ENCODE peak calls at places on chromosomes 1 and 21, in eight cellular contexts. One of them, this sample, is unnamed.

GRCh38 chr1:116446686-116447085 is 73.6 kb downstream of the ATP1A1 start:
- DNase-seq in pancreas: no peak
- DNase-seq in PC-3: no peak
- DNase-seq in neural progenitor cell: no peak
- DNase-seq in GM23338: no peak
- DNase-seq in Calu3: no peak
- DNase-seq in CD8-positive, alpha-beta T cell: no peak
- DNase-seq in H9: no peak
- DNase-seq in this sample: no peak

GRCh38 chr1:201530741-201531521 is 8.0 kb upstream of the NAV1 start:
- DNase-seq in H9: peak
- DNase-seq in pancreas: peak
- DNase-seq in GM23338: peak
- DNase-seq in Calu3: peak
- DNase-seq in CD8-positive, alpha-beta T cell: no peak
- DNase-seq in PC-3: peak
- DNase-seq in neural progenitor cell: peak
- DNase-seq in this sample: peak

GRCh38 chr1:27427329-27427728 is 34.9 kb downstream of the GPR3 start:
- DNase-seq in CD8-positive, alpha-beta T cell: no peak
- DNase-seq in PC-3: no peak
- DNase-seq in Calu3: no peak
- DNase-seq in H9: no peak
- DNase-seq in neural progenitor cell: no peak
- DNase-seq in pancreas: no peak
- DNase-seq in GM23338: no peak
- DNase-seq in this sample: no peak

GRCh38 chr1:211705439-211706205 is 30.2 kb upstream of the NEK2 start:
- DNase-seq in neural progenitor cell: no peak
- DNase-seq in GM23338: no peak
- DNase-seq in H9: no peak
- DNase-seq in Calu3: no peak
- DNase-seq in PC-3: peak
- DNase-seq in pancreas: no peak
- DNase-seq in CD8-positive, alpha-beta T cell: no peak
- DNase-seq in this sample: no peak

GRCh38 chr21:41678016-41678935 is 88.6 kb downstream of the RIPK4 start:
- DNase-seq in H9: no peak
- DNase-seq in Calu3: peak
- DNase-seq in neural progenitor cell: no peak
- DNase-seq in PC-3: peak
- DNase-seq in GM23338: peak
- DNase-seq in pancreas: peak
- DNase-seq in CD8-positive, alpha-beta T cell: no peak
- DNase-seq in this sample: no peak

GRCh38 chr1:64896546-64896945 is 69.8 kb downstream of the JAK1 start:
- DNase-seq in Calu3: no peak
- DNase-seq in PC-3: no peak
- DNase-seq in GM23338: no peak
- DNase-seq in H9: no peak
- DNase-seq in neural progenitor cell: no peak
- DNase-seq in CD8-positive, alpha-beta T cell: no peak
- DNase-seq in pancreas: no peak
- DNase-seq in this sample: no peak

GRCh38 chr1:103191327-103191726 is 83.0 kb upstream of the COL11A1 start:
- DNase-seq in Calu3: no peak
- DNase-seq in neural progenitor cell: no peak
- DNase-seq in GM23338: no peak
- DNase-seq in PC-3: no peak
- DNase-seq in H9: no peak
- DNase-seq in pancreas: no peak
- DNase-seq in CD8-positive, alpha-beta T cell: no peak
- DNase-seq in this sample: no peak

GRCh38 chr1:227234998-227235405 is 83.3 kb downstream of the CDC42BPA start:
- DNase-seq in Calu3: peak
- DNase-seq in pancreas: no peak
- DNase-seq in CD8-positive, alpha-beta T cell: no peak
- DNase-seq in GM23338: peak
- DNase-seq in H9: peak
- DNase-seq in neural progenitor cell: peak
- DNase-seq in PC-3: peak
- DNase-seq in this sample: peak

GRCh38 chr1:42179275-42179674 is 14.7 kb upstream of the GUCA2A start:
- DNase-seq in Calu3: no peak
- DNase-seq in GM23338: no peak
- DNase-seq in pancreas: no peak
- DNase-seq in H9: no peak
- DNase-seq in PC-3: no peak
- DNase-seq in neural progenitor cell: no peak
- DNase-seq in CD8-positive, alpha-beta T cell: no peak
- DNase-seq in this sample: no peak

GRCh38 chr1:114154146-114154962 is 685 bp upstream of the SYT6 start:
- DNase-seq in pancreas: no peak
- DNase-seq in neural progenitor cell: peak
- DNase-seq in PC-3: no peak
- DNase-seq in GM23338: peak
- DNase-seq in H9: peak
- DNase-seq in CD8-positive, alpha-beta T cell: no peak
- DNase-seq in Calu3: no peak
- DNase-seq in this sample: peak

GRCh38 chr1:54371038-54371935 is 34.9 kb downstream of the SSBP3 start:
- DNase-seq in GM23338: no peak
- DNase-seq in Calu3: peak
- DNase-seq in H9: no peak
- DNase-seq in PC-3: no peak
- DNase-seq in neural progenitor cell: no peak
- DNase-seq in CD8-positive, alpha-beta T cell: no peak
- DNase-seq in pancreas: peak
- DNase-seq in this sample: no peak

GRCh38 chr1:115783311-115783710 is 14.8 kb upstream of the CASQ2 start:
- DNase-seq in neural progenitor cell: no peak
- DNase-seq in PC-3: no peak
- DNase-seq in GM23338: no peak
- DNase-seq in pancreas: no peak
- DNase-seq in CD8-positive, alpha-beta T cell: no peak
- DNase-seq in Calu3: no peak
- DNase-seq in H9: no peak
- DNase-seq in this sample: no peak

GRCh38 chr1:231918239-231919015 is 291.8 kb downstream of the DISC1 start:
- DNase-seq in H9: no peak
- DNase-seq in PC-3: peak
- DNase-seq in pancreas: no peak
- DNase-seq in neural progenitor cell: no peak
- DNase-seq in CD8-positive, alpha-beta T cell: peak
- DNase-seq in GM23338: no peak
- DNase-seq in Calu3: peak
- DNase-seq in this sample: no peak

GRCh38 chr1:101235696-101236545 is 898 bp upstream of the S1PR1 start:
- DNase-seq in H9: peak
- DNase-seq in neural progenitor cell: peak
- DNase-seq in CD8-positive, alpha-beta T cell: peak
- DNase-seq in Calu3: peak
- DNase-seq in GM23338: peak
- DNase-seq in pancreas: peak
- DNase-seq in PC-3: peak
- DNase-seq in this sample: peak

GRCh38 chr1:101236546-101237228 is at the start of gene S1PR1:
- DNase-seq in GM23338: peak
- DNase-seq in PC-3: peak
- DNase-seq in Calu3: no peak
- DNase-seq in CD8-positive, alpha-beta T cell: peak
- DNase-seq in pancreas: peak
- DNase-seq in H9: peak
- DNase-seq in neural progenitor cell: peak
- DNase-seq in this sample: peak

GRCh38 chr1:101238681-101239094 is 1.9 kb downstream of the S1PR1 start:
- DNase-seq in pancreas: peak
- DNase-seq in CD8-positive, alpha-beta T cell: peak
- DNase-seq in neural progenitor cell: peak
- DNase-seq in GM23338: peak
- DNase-seq in PC-3: peak
- DNase-seq in H9: peak
- DNase-seq in Calu3: peak
- DNase-seq in this sample: peak

GRCh38 chr1:101238041-101238515 is 1.3 kb downstream of the S1PR1 start:
- DNase-seq in H9: no peak
- DNase-seq in Calu3: no peak
- DNase-seq in PC-3: no peak
- DNase-seq in neural progenitor cell: peak
- DNase-seq in GM23338: peak
- DNase-seq in pancreas: no peak
- DNase-seq in CD8-positive, alpha-beta T cell: peak
- DNase-seq in this sample: no peak

GRCh38 chr1:101237229-101237837 is 514 bp downstream of the S1PR1 start:
- DNase-seq in H9: no peak
- DNase-seq in CD8-positive, alpha-beta T cell: no peak
- DNase-seq in GM23338: peak
- DNase-seq in Calu3: no peak
- DNase-seq in pancreas: no peak
- DNase-seq in neural progenitor cell: peak
- DNase-seq in PC-3: peak
- DNase-seq in this sample: no peak
- TF ChIP-seq CTCF in H9: no peak
- TF ChIP-seq CTCF in CD8-positive, alpha-beta T cell: no peak
- TF ChIP-seq CTCF in GM23338: no peak
- TF ChIP-seq CTCF in Calu3: no peak
- TF ChIP-seq CTCF in pancreas: no peak
- TF ChIP-seq CTCF in neural progenitor cell: no peak
- TF ChIP-seq CTCF in PC-3: no peak
- TF ChIP-seq CTCF in this sample: no peak

GRCh38 chr1:192984058-192984457 is 75.1 kb downstream of the UCHL5 start:
- DNase-seq in GM23338: no peak
- DNase-seq in PC-3: no peak
- DNase-seq in H9: no peak
- DNase-seq in CD8-positive, alpha-beta T cell: no peak
- DNase-seq in Calu3: no peak
- DNase-seq in neural progenitor cell: no peak
- DNase-seq in pancreas: no peak
- DNase-seq in this sample: no peak
- TF ChIP-seq CTCF in GM23338: no peak
- TF ChIP-seq CTCF in PC-3: no peak
- TF ChIP-seq CTCF in H9: no peak
- TF ChIP-seq CTCF in CD8-positive, alpha-beta T cell: no peak
- TF ChIP-seq CTCF in Calu3: no peak
- TF ChIP-seq CTCF in neural progenitor cell: no peak
- TF ChIP-seq CTCF in pancreas: no peak
- TF ChIP-seq CTCF in this sample: no peak

DNA sequence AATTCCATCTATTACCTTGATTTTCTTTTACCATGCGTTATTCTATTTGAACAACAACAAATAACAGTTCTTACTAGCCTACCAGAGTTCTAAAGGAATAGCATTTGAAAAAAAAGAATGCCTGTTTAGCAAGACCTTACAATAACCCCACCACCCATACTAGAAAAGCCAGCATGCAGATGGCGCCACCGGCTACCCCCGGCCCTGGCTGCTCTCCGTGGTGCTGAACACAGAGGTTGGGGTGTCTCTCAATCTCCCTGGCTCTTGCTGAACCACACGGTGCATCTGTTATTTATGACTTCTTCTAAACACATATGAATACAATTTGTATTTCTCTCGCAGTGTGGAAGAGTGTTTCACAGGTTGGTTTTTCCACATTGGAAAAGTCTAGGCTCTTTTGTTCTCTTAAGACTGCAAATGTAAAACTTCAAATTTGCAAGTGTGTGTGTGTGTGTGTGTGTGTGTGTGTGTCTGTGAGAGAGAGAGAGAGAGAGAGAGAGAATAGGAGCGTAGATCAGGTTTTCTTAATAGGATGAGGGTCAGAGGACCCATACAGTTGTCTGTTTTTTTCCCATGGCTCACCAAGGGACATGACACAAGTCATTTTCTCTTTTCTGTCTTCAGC is 13.6 kb downstream of the GRIK3 start:
- DNase-seq in H9: peak
- DNase-seq in pancreas: no peak
- DNase-seq in CD8-positive, alpha-beta T cell: no peak
- DNase-seq in neural progenitor cell: peak
- DNase-seq in PC-3: peak
- DNase-seq in Calu3: peak
- DNase-seq in GM23338: peak
- DNase-seq in this sample: no peak
- TF ChIP-seq CTCF in H9: peak
- TF ChIP-seq CTCF in pancreas: no peak
- TF ChIP-seq CTCF in CD8-positive, alpha-beta T cell: no peak
- TF ChIP-seq CTCF in neural progenitor cell: peak
- TF ChIP-seq CTCF in PC-3: peak
- TF ChIP-seq CTCF in Calu3: no peak
- TF ChIP-seq CTCF in GM23338: peak
- TF ChIP-seq CTCF in this sample: no peak

GRCh38 chr21:18547347-18547746 is 143.8 kb upstream of the TMPRSS15 start:
- DNase-seq in pancreas: no peak
- DNase-seq in PC-3: no peak
- DNase-seq in GM23338: no peak
- DNase-seq in Calu3: no peak
- DNase-seq in CD8-positive, alpha-beta T cell: no peak
- DNase-seq in H9: no peak
- DNase-seq in neural progenitor cell: no peak
- DNase-seq in this sample: no peak
- TF ChIP-seq CTCF in pancreas: no peak
- TF ChIP-seq CTCF in PC-3: no peak
- TF ChIP-seq CTCF in GM23338: no peak
- TF ChIP-seq CTCF in Calu3: no peak
- TF ChIP-seq CTCF in CD8-positive, alpha-beta T cell: no peak
- TF ChIP-seq CTCF in H9: no peak
- TF ChIP-seq CTCF in neural progenitor cell: no peak
- TF ChIP-seq CTCF in this sample: no peak

DNA sequence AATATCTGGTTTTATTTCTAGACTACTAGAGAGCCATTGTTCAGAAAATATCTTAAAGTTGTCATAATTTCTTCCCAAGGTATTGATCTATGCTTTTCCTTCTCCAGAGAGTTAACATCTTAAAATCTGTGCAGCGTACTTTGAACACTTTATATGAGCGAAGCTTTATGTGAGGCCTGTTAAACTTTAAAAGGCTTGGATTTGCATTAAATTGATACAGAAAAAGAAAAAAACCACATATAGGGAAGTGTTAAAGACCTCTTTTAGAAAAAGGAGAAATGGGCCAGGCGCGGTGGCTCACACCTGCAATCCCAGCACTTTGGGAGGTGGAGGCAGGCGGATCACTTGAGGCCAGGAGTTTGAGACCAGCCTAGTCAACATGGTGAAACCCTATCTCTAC is 59.2 kb upstream of the MORC3 start:
- DNase-seq in PC-3: no peak
- DNase-seq in neural progenitor cell: no peak
- DNase-seq in pancreas: no peak
- DNase-seq in Calu3: no peak
- DNase-seq in GM23338: no peak
- DNase-seq in H9: no peak
- DNase-seq in CD8-positive, alpha-beta T cell: no peak
- DNase-seq in this sample: no peak
- TF ChIP-seq CTCF in PC-3: peak
- TF ChIP-seq CTCF in neural progenitor cell: no peak
- TF ChIP-seq CTCF in pancreas: no peak
- TF ChIP-seq CTCF in Calu3: peak
- TF ChIP-seq CTCF in GM23338: no peak
- TF ChIP-seq CTCF in H9: peak
- TF ChIP-seq CTCF in CD8-positive, alpha-beta T cell: peak
- TF ChIP-seq CTCF in this sample: peak

GRCh38 chr1:193338194-193338593 is 151.8 kb upstream of the B3GALT2 start:
- DNase-seq in H9: no peak
- DNase-seq in GM23338: no peak
- DNase-seq in CD8-positive, alpha-beta T cell: no peak
- DNase-seq in Calu3: no peak
- DNase-seq in neural progenitor cell: no peak
- DNase-seq in pancreas: no peak
- DNase-seq in PC-3: peak
- DNase-seq in this sample: no peak
- TF ChIP-seq CTCF in H9: no peak
- TF ChIP-seq CTCF in GM23338: peak
- TF ChIP-seq CTCF in CD8-positive, alpha-beta T cell: no peak
- TF ChIP-seq CTCF in Calu3: peak
- TF ChIP-seq CTCF in neural progenitor cell: no peak
- TF ChIP-seq CTCF in pancreas: no peak
- TF ChIP-seq CTCF in PC-3: peak
- TF ChIP-seq CTCF in this sample: no peak

This sample was measured in glutamatergic neuron.